ENCODE peak calls at places on chromosomes 2 and 18, in eight cellular contexts. Q is GM23248, P is H9, S is mammary epithelial cell, W is HCT116, L is SK-N-SH, H is PC-3, X is HepG2. J is an unnamed sample.

GRCh38 chr2:197008229-197008628 is 81.7 kb upstream of the PGAP1 start:
- DNase-seq in Q (peak; percentile 87), P (no peak), S (peak; percentile 79), W (no peak), L (no peak), H (peak; percentile 80), X (no peak), J (no peak)

GRCh38 chr2:12227941-12228608 is 481.6 kb downstream of the LPIN1 start:
- DNase-seq in Q (peak; percentile 68), P (no peak), S (peak; percentile 6), W (no peak), L (no peak), H (no peak), X (no peak), J (no peak)

GRCh38 chr2:146004470-146004869 is 1484.6 kb upstream of the ZEB2 start:
- DNase-seq in Q (peak; percentile 28), P (no peak), S (peak; percentile 54), W (no peak), L (no peak), H (peak; percentile 88), X (no peak), J (no peak)

GRCh38 chr18:13026583-13027270 is 35.6 kb downstream of the CEP192 start:
- DNase-seq in Q (peak; percentile 7), P (no peak), S (peak; percentile 48), W (no peak), L (no peak), H (no peak), X (no peak), J (no peak)

GRCh38 chr2:224362094-224362493 is 39.8 kb downstream of the FAM124B start:
- DNase-seq in Q (no peak), P (no peak), S (no peak), W (no peak), L (no peak), H (no peak), X (no peak), J (no peak)

GRCh38 chr2:67626656-67627055 is 229.5 kb downstream of the ETAA1 start:
- DNase-seq in Q (peak; percentile 79), P (no peak), S (peak; percentile 12), W (no peak), L (no peak), H (no peak), X (no peak), J (no peak)

GRCh38 chr2:44169155-44169898 is 652 bp downstream of the PPM1B start:
- DNase-seq in Q (peak; percentile 70), P (no peak), S (peak; percentile 54), W (no peak), L (peak; percentile 71), H (peak; percentile 38), X (peak; percentile 24), J (peak; percentile 85)

GRCh38 chr18:62984656-62985315 is 269.4 kb downstream of the PHLPP1 start:
- DNase-seq in Q (no peak), P (no peak), S (no peak), W (no peak), L (no peak), H (no peak), X (no peak), J (no peak)

GRCh38 chr2:168427451-168427850 is 28.6 kb upstream of the CERS6 start:
- DNase-seq in Q (peak; percentile 57), P (no peak), S (no peak), W (no peak), L (no peak), H (no peak), X (no peak), J (no peak)

GRCh38 chr18:10951631-10952544 is 197.5 kb downstream of the PIEZO2 start:
- DNase-seq in Q (no peak), P (no peak), S (no peak), W (no peak), L (no peak), H (no peak), X (no peak), J (no peak)

GRCh38 chr18:55012041-55012440 is 52.8 kb upstream of the CCDC68 start:
- DNase-seq in Q (peak; percentile 34), P (no peak), S (no peak), W (no peak), L (no peak), H (no peak), X (no peak), J (no peak)

GRCh38 chr2:48049371-48049770 is 143.1 kb upstream of the FBXO11 start:
- DNase-seq in Q (no peak), P (no peak), S (no peak), W (no peak), L (no peak), H (no peak), X (no peak), J (no peak)

GRCh38 chr2:230885467-230886130 is 20.9 kb downstream of the ITM2C start:
- DNase-seq in Q (peak; percentile 34), P (peak; percentile 62), S (no peak), W (no peak), L (peak; percentile 83), H (no peak), X (no peak), J (peak; percentile 68)

GRCh38 chr2:234986866-234987720 is 35.3 kb downstream of the SH3BP4 start:
- DNase-seq in Q (no peak), P (no peak), S (no peak), W (no peak), L (no peak), H (no peak), X (no peak), J (no peak)

GRCh38 chr2:237474931-237475703 is 11.9 kb upstream of the MLPH start:
- DNase-seq in Q (peak; percentile 90), P (peak; percentile 84), S (peak; percentile 48), W (peak; percentile 37), L (peak; percentile 99), H (peak; percentile 66), X (peak; percentile 56), J (peak; percentile 90)

GRCh38 chr18:79519751-79520472 is 124.2 kb downstream of the NFATC1 start:
- DNase-seq in Q (no peak), P (peak; percentile 50), S (no peak), W (no peak), L (no peak), H (no peak), X (no peak), J (no peak)

GRCh38 chr2:45256173-45256866 is 247.1 kb upstream of the SIX2 start:
- DNase-seq in Q (no peak), P (no peak), S (no peak), W (no peak), L (no peak), H (no peak), X (peak; percentile 38), J (no peak)

GRCh38 chr2:45253151-45253550 is 243.9 kb upstream of the SIX2 start:
- DNase-seq in Q (no peak), P (no peak), S (no peak), W (no peak), L (no peak), H (peak; percentile 31), X (no peak), J (no peak)

GRCh38 chr2:45256867-45257641 is 247.8 kb upstream of the SIX2 start:
- DNase-seq in Q (no peak), P (peak; percentile 58), S (no peak), W (no peak), L (no peak), H (no peak), X (peak; percentile 75), J (no peak)

GRCh38 chr2:45257820-45258219 is 248.6 kb upstream of the SIX2 start:
- DNase-seq in Q (no peak), P (no peak), S (no peak), W (no peak), L (no peak), H (no peak), X (no peak), J (no peak)

DNA sequence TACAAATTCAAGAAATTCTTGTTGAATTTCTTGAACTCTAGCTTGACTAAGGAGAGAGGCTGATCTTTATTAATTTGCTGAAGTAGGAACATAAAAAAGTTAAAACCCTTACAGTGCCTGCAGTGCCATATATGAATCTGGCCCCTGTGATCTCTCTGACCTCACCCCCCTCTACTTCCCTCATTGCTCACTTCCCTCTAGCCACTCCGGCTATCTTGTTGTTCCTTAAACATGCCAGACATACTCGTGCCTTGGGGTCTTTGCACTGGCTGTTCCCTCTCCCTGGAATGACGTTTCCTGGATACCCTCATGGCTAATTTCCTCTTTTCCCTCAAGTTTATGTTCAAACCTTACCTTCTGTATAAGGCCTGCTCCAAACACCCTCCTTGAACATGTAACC is 246.3 kb upstream of the SIX2 start:
- DNase-seq in Q (no peak), P (no peak), S (no peak), W (no peak), L (no peak), H (no peak), X (no peak), J (no peak)
- H3K9ac ChIP-seq in Q (no peak overlapping the region), P (no peak overlapping the region), S (no peak overlapping the region), W (no peak overlapping the region), L (no peak overlapping the region), H (no peak overlapping the region), X (no peak overlapping the region), J (no peak overlapping the region)

GRCh38 chr2:24816884-24817283 is 23.7 kb downstream of the CENPO start:
- DNase-seq in Q (peak; percentile 93), P (no peak), S (no peak), W (no peak), L (peak; percentile 21), H (peak; percentile 44), X (no peak), J (no peak)
- H3K9ac ChIP-seq in Q (no peak overlapping the region), P (no peak overlapping the region), S (no peak overlapping the region), W (no peak overlapping the region), L (peak overlapping the region; percentile 5), H (no peak overlapping the region), X (no peak overlapping the region), J (no peak overlapping the region)

DNA sequence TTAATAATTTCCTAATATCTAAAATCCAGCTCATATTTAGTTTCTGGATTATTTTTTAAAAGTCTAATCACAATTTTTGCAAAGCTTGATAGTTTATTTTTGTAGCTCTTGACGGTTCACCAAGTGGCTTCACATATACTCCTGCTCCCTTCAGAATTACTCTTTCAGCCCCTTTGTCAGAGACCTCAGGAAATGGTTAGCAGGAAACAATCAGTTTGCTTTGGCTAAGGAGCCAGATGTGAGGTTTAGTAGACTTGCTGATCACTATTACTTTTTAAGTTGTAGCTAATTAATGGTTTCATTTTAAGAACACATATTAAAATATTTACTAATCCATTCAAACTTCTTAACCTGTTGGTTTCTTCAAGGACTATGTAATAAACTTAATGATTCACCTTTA is 2.3 kb downstream of the RBBP8 start:
- DNase-seq in Q (no peak), P (no peak), S (peak; percentile 17), W (no peak), L (no peak), H (no peak), X (no peak), J (no peak)
- H3K9ac ChIP-seq in Q (no peak overlapping the region), P (no peak overlapping the region), S (peak overlapping the region; percentile 18), W (no peak overlapping the region), L (no peak overlapping the region), H (peak overlapping the region; percentile 23), X (no peak overlapping the region), J (peak overlapping the region; percentile 42)

DNA sequence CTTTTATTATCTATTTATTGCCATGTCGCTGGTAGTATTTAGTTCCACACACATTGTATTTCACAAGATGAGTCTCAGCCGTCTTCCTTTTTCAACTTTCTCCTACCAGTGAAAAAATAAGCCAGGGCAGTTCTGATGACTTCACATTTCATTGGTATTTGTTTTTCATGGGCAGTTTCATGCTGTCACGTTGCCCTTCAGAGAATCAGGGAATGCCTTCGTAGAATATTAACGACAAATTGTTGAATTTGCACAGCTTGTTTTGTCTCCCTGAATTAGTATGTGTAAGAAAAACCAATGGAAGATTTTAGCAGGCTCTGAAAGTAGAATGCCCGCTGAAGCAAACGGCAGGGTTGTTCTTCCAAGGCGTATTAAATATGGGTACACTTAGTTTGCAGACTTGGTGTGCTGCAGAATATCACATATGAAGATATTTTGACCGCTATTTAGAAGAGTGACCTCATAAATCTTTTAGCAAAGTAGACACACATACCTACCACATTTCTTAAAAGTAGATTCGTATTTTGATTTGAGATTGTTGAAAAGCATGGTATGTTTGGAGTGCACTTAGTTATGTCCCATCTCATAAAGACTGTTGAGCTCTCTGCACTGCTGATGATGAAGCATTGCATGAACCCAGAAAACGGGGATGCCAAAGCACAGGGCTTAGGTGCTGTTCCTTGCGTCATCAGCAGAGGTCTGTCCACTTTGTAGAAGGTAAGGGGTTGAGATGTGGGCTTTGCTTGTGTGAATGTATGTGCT is 2.9 kb downstream of the NEDD4L start:
- DNase-seq in Q (no peak), P (no peak), S (no peak), W (no peak), L (no peak), H (peak; percentile 39), X (peak; percentile 55), J (no peak)
- H3K9ac ChIP-seq in Q (no peak overlapping the region), P (no peak overlapping the region), S (no peak overlapping the region), W (no peak overlapping the region), L (no peak overlapping the region), H (no peak overlapping the region), X (peak overlapping the region; percentile 89), J (no peak overlapping the region)

J was measured in Karpas-422.